ENCODE peak calls at places on chromosomes 5 and 9, in four cellular contexts. F, T, Z and U are unnamed samples.
A peak's percentile ranks its signal among the peaks of the same experiment; 100 is the strongest.

GRCh38 chr9:77111408-77111807 is 65.9 kb upstream of the VPS13A start:
- DNase-seq in F (no peak), T (no peak), Z (no peak), U (no peak)

GRCh38 chr5:132417010-132417439 is 47.5 kb downstream of the SLC22A5 start:
- DNase-seq in F (no peak), T (no peak), Z (peak; percentile 55), U (peak; percentile 44)

GRCh38 chr9:137077010-137077747 is at the start of gene UAP1L1:
- DNase-seq in F (peak; percentile 42), T (peak; percentile 68), Z (peak; percentile 78), U (peak; percentile 33)

GRCh38 chr5:40172721-40173120 is 507.0 kb upstream of the PTGER4 start:
- DNase-seq in F (no peak), T (no peak), Z (no peak), U (no peak)

GRCh38 chr9:35599763-35600604 is 5.1 kb upstream of the TESK1 start:
- DNase-seq in F (no peak), T (no peak), Z (no peak), U (no peak)

GRCh38 chr9:4375424-4376195 is 75.7 kb upstream of the GLIS3 start:
- DNase-seq in F (peak; percentile 82), T (no peak), Z (no peak), U (no peak)

GRCh38 chr5:1445313-1445894 is at the start of gene SLC6A3:
- DNase-seq in F (no peak), T (peak; percentile 73), Z (no peak), U (no peak)

GRCh38 chr5:75659791-75660453 is 48.7 kb downstream of the ANKDD1B start:
- DNase-seq in F (no peak), T (no peak), Z (no peak), U (no peak)

GRCh38 chr5:56080375-56081052 is 85.8 kb upstream of the IL6ST start:
- DNase-seq in F (no peak), T (no peak), Z (no peak), U (no peak)

GRCh38 chr5:75005561-75005960 is 46.8 kb downstream of the GCNT4 start:
- DNase-seq in F (no peak), T (no peak), Z (no peak), U (no peak)

GRCh38 chr5:159765760-159766517 is 150.3 kb upstream of the ADRA1B start:
- DNase-seq in F (peak; percentile 23), T (no peak), Z (no peak), U (no peak)

GRCh38 chr9:13175732-13176131 is 103.8 kb downstream of the MPDZ start:
- DNase-seq in F (no peak), T (no peak), Z (no peak), U (no peak)

GRCh38 chr9:123081824-123082223 is 48.4 kb downstream of the GPR21 start:
- DNase-seq in F (peak; percentile 55), T (no peak), Z (no peak), U (no peak)

GRCh38 chr5:115977096-115977495 is 14.8 kb downstream of the LVRN start:
- DNase-seq in F (no peak), T (no peak), Z (no peak), U (no peak)

GRCh38 chr9:98941946-98942523 is 1.7 kb upstream of the COL15A1 start:
- DNase-seq in F (no peak), T (no peak), Z (no peak), U (no peak)

GRCh38 chr9:22447607-22448305 is 1.1 kb downstream of the DMRTA1 start:
- DNase-seq in F (no peak), T (no peak), Z (no peak), U (no peak)

GRCh38 chr5:160769264-160769663 is 82.7 kb downstream of the ATP10B start:
- DNase-seq in F (no peak), T (no peak), Z (no peak), U (no peak)

GRCh38 chr5:180315762-180316212 is 23.9 kb upstream of the MAPK9 start:
- DNase-seq in F (peak; percentile 35), T (peak; percentile 85), Z (no peak), U (peak; percentile 74)

GRCh38 chr5:172789687-172790495 is 18.9 kb upstream of the DUSP1 start:
- DNase-seq in F (no peak), T (no peak), Z (no peak), U (no peak)

GRCh38 chr9:137030528-137030927 is 1.4 kb downstream of the FUT7 start:
- DNase-seq in F (no peak), T (peak; percentile 71), Z (no peak), U (no peak)

GRCh38 chr9:76302947-76303550 is 91.2 kb downstream of the RFK start:
- DNase-seq in F (peak; percentile 72), T (no peak), Z (no peak), U (no peak)

GRCh38 chr5:163385276-163385675 is 52.1 kb upstream of the CCNG1 start:
- DNase-seq in F (no peak), T (no peak), Z (no peak), U (no peak)

GRCh38 chr5:158235159-158235547 is 376.2 kb upstream of the CLINT1 start:
- DNase-seq in F (no peak), T (no peak), Z (no peak), U (no peak)

GRCh38 chr5:110063640-110064592 is 374.2 kb downstream of the MAN2A1 start:
- DNase-seq in F (no peak), T (no peak), Z (no peak), U (no peak)
- H3K27me3 ChIP-seq in F (no peaks in the 10 kb centered on the region), T (no peaks in the 10 kb centered on the region), Z (no peaks in the 10 kb centered on the region), U (no peaks in the 10 kb centered on the region)

GRCh38 chr9:93673844-93674334 is 97.5 kb downstream of the PHF2 start:
- DNase-seq in F (no peak), T (no peak), Z (no peak), U (peak; percentile 30)
- TF ChIP-seq CTCF in F (no peak), T (no peak), Z (no peak), U (no peak)

GRCh38 chr5:31238497-31238896 is 45.0 kb downstream of the CDH6 start:
- DNase-seq in F (no peak), T (no peak), Z (no peak), U (no peak)
- H3K4me3 ChIP-seq in F (no peak overlapping the region), T (no peak overlapping the region), Z (no peak overlapping the region), U (no peak overlapping the region)

GRCh38 chr5:73434921-73435320 is 13.7 kb downstream of the FOXD1 start:
- DNase-seq in F (no peak), T (no peak), Z (no peak), U (no peak)
- H3K27me3 ChIP-seq in F (no peaks in the 10 kb centered on the region), T (peaks cover 49% of the 10 kb centered on the region), Z (peaks cover 75% of the 10 kb centered on the region), U (peaks cover 88% of the 10 kb centered on the region)

GRCh38 chr9:117019242-117019641 is 332.1 kb downstream of the TRIM32 start:
- DNase-seq in F (no peak), T (no peak), Z (no peak), U (no peak)
- TF ChIP-seq CTCF in F (no peak), T (no peak), Z (no peak), U (no peak)

GRCh38 chr9:124478014-124478753 is 27.9 kb downstream of the ADGRD2 start:
- DNase-seq in F (no peak), T (no peak), Z (no peak), U (no peak)
- H3K4me3 ChIP-seq in F (no peak overlapping the region), T (no peak overlapping the region), Z (peak overlapping the region; percentile 19), U (peak overlapping the region; percentile 61)

GRCh38 chr5:176817864-176818377 is 7.6 kb downstream of the UNC5A start:
- DNase-seq in F (no peak), T (no peak), Z (no peak), U (no peak)

GRCh38 chr5:176816791-176817272 is 6.5 kb downstream of the UNC5A start:
- DNase-seq in F (no peak), T (no peak), Z (no peak), U (no peak)

GRCh38 chr5:176819476-176819875 is 9.1 kb downstream of the UNC5A start:
- DNase-seq in F (no peak), T (no peak), Z (no peak), U (no peak)

GRCh38 chr5:176817369-176817841 is 7.0 kb downstream of the UNC5A start:
- DNase-seq in F (no peak), T (no peak), Z (no peak), U (no peak)

DNA sequence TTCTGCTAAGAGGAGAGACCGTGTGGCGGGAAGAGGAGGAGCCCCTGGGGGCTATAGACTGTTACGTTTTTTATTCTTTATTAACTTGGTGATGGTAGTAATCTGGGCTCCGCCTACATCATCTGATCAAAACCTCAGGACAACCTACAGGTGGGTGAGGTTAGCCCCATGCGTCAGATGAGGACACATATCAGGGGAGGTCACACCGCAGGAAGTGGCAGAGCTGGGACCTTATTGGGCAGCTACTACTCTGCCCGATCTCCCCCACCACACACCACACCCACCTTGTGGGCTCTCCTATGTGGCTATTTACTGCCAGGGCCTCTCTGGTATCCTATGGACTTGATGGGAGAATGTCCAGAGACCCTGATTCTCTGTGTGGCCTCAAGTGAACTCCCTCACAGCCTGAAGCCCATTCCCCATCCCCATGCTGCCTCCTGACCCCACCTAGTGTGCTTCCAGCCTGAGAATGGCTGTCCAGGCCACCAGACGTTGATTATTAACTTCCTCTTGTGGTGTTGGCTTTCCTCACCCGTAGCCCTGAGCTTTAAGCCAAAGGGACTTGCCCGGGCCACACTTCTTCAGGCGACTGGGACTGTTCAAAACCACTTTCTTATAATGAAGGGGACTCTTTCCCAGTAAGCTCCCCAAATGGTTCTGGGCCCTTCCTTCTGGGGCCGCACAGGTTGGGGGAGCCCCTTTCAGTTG is 8.2 kb downstream of the UNC5A start:
- DNase-seq in F (no peak), T (no peak), Z (no peak), U (no peak)
- H3K27me3 ChIP-seq in F (peaks cover 70% of the 10 kb centered on the region), T (peaks cover 5% of the 10 kb centered on the region), Z (peaks cover 36% of the 10 kb centered on the region), U (peaks cover 18% of the 10 kb centered on the region)

DNA sequence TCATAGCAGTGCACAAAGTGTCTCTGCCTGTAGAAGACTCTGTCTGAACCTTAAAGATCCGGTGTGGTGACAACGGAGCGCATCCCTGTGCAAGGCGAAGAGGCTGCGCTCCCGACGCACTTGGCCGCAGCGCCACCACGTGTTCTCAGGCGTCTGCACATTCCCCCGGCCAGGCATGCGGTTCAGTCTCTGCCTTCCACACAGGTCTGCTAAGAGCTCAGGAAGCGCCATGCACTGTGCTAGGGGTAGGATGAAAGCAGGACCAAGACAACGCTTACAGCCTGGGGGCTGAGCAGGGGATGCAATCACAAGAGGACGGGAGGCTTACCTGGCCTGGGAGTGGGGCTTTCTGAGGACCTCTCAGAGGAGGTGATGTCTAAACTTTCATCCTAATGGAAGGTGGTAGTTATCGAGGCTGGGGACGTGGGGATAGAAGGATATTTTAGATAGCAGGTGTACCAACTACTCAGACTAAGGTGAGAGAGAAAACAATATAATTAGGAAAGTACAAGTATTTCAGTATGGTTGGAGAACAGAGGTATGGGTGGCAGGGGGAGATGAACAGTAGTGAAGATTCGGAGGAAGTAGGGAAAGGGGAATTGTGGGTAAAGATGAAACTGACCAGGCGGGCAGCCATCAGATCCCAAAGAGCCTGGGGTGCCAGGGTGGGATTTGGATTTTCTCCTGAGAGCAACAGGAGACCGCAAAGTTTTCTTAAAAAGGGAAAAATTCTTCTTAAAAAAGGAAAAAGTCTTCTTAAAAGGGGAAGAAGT is 13.3 kb downstream of the CAPSL start:
- DNase-seq in F (peak; percentile 74), T (peak; percentile 92), Z (peak; percentile 39), U (peak; percentile 80)
- TF ChIP-seq CTCF in F (peak; percentile 88), T (peak; percentile 72), Z (peak; percentile 61), U (peak; percentile 77)